ENCODE peak calls at places on chromosomes 16 and 17, in ten cellular contexts. One of them, this sample, is unnamed.

GRCh38 chr17:44097110-44097810 is 26.2 kb downstream of the HDAC5 start:
- DNase-seq in HCT116: no peak
- DNase-seq in transverse colon: no peak
- DNase-seq in stimulated activated CD8-positive, alpha-beta memory T cell treated with anti-CD3 and anti-CD28 coated beads, Interleukin-15, amount 100 ng/mL, for 24 hours: no peak
- DNase-seq in SK-N-SH: no peak
- DNase-seq in activated T-helper 1 cell treated with anti-CD3 and anti-CD28 coated beads, Interleukin-12 subunit alpha, Interleukin-12 subunit beta, Interleukin-2, Interleukin-4 antibody, amounts not matched to agents 30 ng/mL and 10 ng/mL and 1 ng/mL, durations not matched to agents 14 hours and 24 hours and 36 hours: no peak
- DNase-seq in GM20000: no peak
- DNase-seq in GM12864: no peak
- DNase-seq in NCI-H2081: no peak
- DNase-seq in adrenal gland: peak; percentile 59
- DNase-seq in this sample: no peak

GRCh38 chr17:66309793-66310192 is 7.4 kb downstream of the PRKCA start:
- DNase-seq in adrenal gland: no peak
- DNase-seq in SK-N-SH: no peak
- DNase-seq in HCT116: no peak
- DNase-seq in activated T-helper 1 cell treated with anti-CD3 and anti-CD28 coated beads, Interleukin-12 subunit alpha, Interleukin-12 subunit beta, Interleukin-2, Interleukin-4 antibody, amounts not matched to agents 30 ng/mL and 10 ng/mL and 1 ng/mL, durations not matched to agents 14 hours and 24 hours and 36 hours: no peak
- DNase-seq in transverse colon: no peak
- DNase-seq in GM12864: no peak
- DNase-seq in GM20000: no peak
- DNase-seq in NCI-H2081: no peak
- DNase-seq in stimulated activated CD8-positive, alpha-beta memory T cell treated with anti-CD3 and anti-CD28 coated beads, Interleukin-15, amount 100 ng/mL, for 24 hours: no peak
- DNase-seq in this sample: no peak

GRCh38 chr17:46044989-46045388 is 45.9 kb downstream of the STH start:
- DNase-seq in transverse colon: no peak
- DNase-seq in NCI-H2081: no peak
- DNase-seq in adrenal gland: no peak
- DNase-seq in stimulated activated CD8-positive, alpha-beta memory T cell treated with anti-CD3 and anti-CD28 coated beads, Interleukin-15, amount 100 ng/mL, for 24 hours: no peak
- DNase-seq in HCT116: no peak
- DNase-seq in GM20000: no peak
- DNase-seq in SK-N-SH: no peak
- DNase-seq in GM12864: no peak
- DNase-seq in activated T-helper 1 cell treated with anti-CD3 and anti-CD28 coated beads, Interleukin-12 subunit alpha, Interleukin-12 subunit beta, Interleukin-2, Interleukin-4 antibody, amounts not matched to agents 30 ng/mL and 10 ng/mL and 1 ng/mL, durations not matched to agents 14 hours and 24 hours and 36 hours: no peak
- DNase-seq in this sample: no peak

GRCh38 chr16:69606985-69607384 is 41.2 kb downstream of the NFAT5 start:
- DNase-seq in HCT116: no peak
- DNase-seq in activated T-helper 1 cell treated with anti-CD3 and anti-CD28 coated beads, Interleukin-12 subunit alpha, Interleukin-12 subunit beta, Interleukin-2, Interleukin-4 antibody, amounts not matched to agents 30 ng/mL and 10 ng/mL and 1 ng/mL, durations not matched to agents 14 hours and 24 hours and 36 hours: no peak
- DNase-seq in NCI-H2081: no peak
- DNase-seq in SK-N-SH: no peak
- DNase-seq in stimulated activated CD8-positive, alpha-beta memory T cell treated with anti-CD3 and anti-CD28 coated beads, Interleukin-15, amount 100 ng/mL, for 24 hours: no peak
- DNase-seq in GM20000: no peak
- DNase-seq in transverse colon: no peak
- DNase-seq in GM12864: no peak
- DNase-seq in adrenal gland: no peak
- DNase-seq in this sample: no peak

GRCh38 chr17:781920-782731 is at the start of the genes GLOD4 and MRM3:
- DNase-seq in transverse colon: peak; percentile 95
- DNase-seq in SK-N-SH: peak; percentile 97
- DNase-seq in GM12864: peak; percentile 50
- DNase-seq in adrenal gland: peak; percentile 91
- DNase-seq in GM20000: peak; percentile 97
- DNase-seq in stimulated activated CD8-positive, alpha-beta memory T cell treated with anti-CD3 and anti-CD28 coated beads, Interleukin-15, amount 100 ng/mL, for 24 hours: peak; percentile 98
- DNase-seq in NCI-H2081: peak; percentile 67
- DNase-seq in HCT116: peak; percentile 70
- DNase-seq in activated T-helper 1 cell treated with anti-CD3 and anti-CD28 coated beads, Interleukin-12 subunit alpha, Interleukin-12 subunit beta, Interleukin-2, Interleukin-4 antibody, amounts not matched to agents 30 ng/mL and 10 ng/mL and 1 ng/mL, durations not matched to agents 14 hours and 24 hours and 36 hours: peak; percentile 94
- DNase-seq in this sample: peak; percentile 96

GRCh38 chr16:8168016-8168415 is 422.3 kb downstream of the TMEM114 start:
- DNase-seq in transverse colon: no peak
- DNase-seq in GM12864: no peak
- DNase-seq in adrenal gland: no peak
- DNase-seq in NCI-H2081: no peak
- DNase-seq in HCT116: no peak
- DNase-seq in SK-N-SH: no peak
- DNase-seq in GM20000: no peak
- DNase-seq in stimulated activated CD8-positive, alpha-beta memory T cell treated with anti-CD3 and anti-CD28 coated beads, Interleukin-15, amount 100 ng/mL, for 24 hours: no peak
- DNase-seq in activated T-helper 1 cell treated with anti-CD3 and anti-CD28 coated beads, Interleukin-12 subunit alpha, Interleukin-12 subunit beta, Interleukin-2, Interleukin-4 antibody, amounts not matched to agents 30 ng/mL and 10 ng/mL and 1 ng/mL, durations not matched to agents 14 hours and 24 hours and 36 hours: no peak
- DNase-seq in this sample: no peak

GRCh38 chr17:81148986-81149533 is 16.2 kb upstream of the PVALEF start:
- DNase-seq in adrenal gland: no peak
- DNase-seq in GM20000: no peak
- DNase-seq in stimulated activated CD8-positive, alpha-beta memory T cell treated with anti-CD3 and anti-CD28 coated beads, Interleukin-15, amount 100 ng/mL, for 24 hours: no peak
- DNase-seq in transverse colon: no peak
- DNase-seq in HCT116: no peak
- DNase-seq in SK-N-SH: no peak
- DNase-seq in GM12864: no peak
- DNase-seq in activated T-helper 1 cell treated with anti-CD3 and anti-CD28 coated beads, Interleukin-12 subunit alpha, Interleukin-12 subunit beta, Interleukin-2, Interleukin-4 antibody, amounts not matched to agents 30 ng/mL and 10 ng/mL and 1 ng/mL, durations not matched to agents 14 hours and 24 hours and 36 hours: no peak
- DNase-seq in NCI-H2081: no peak
- DNase-seq in this sample: no peak

GRCh38 chr17:46850688-46851028 is 725 bp upstream of the WNT9B start:
- DNase-seq in HCT116: no peak
- DNase-seq in SK-N-SH: no peak
- DNase-seq in GM12864: no peak
- DNase-seq in activated T-helper 1 cell treated with anti-CD3 and anti-CD28 coated beads, Interleukin-12 subunit alpha, Interleukin-12 subunit beta, Interleukin-2, Interleukin-4 antibody, amounts not matched to agents 30 ng/mL and 10 ng/mL and 1 ng/mL, durations not matched to agents 14 hours and 24 hours and 36 hours: no peak
- DNase-seq in GM20000: no peak
- DNase-seq in transverse colon: no peak
- DNase-seq in adrenal gland: no peak
- DNase-seq in stimulated activated CD8-positive, alpha-beta memory T cell treated with anti-CD3 and anti-CD28 coated beads, Interleukin-15, amount 100 ng/mL, for 24 hours: no peak
- DNase-seq in NCI-H2081: no peak
- DNase-seq in this sample: no peak

GRCh38 chr17:37368577-37368976 is 7.2 kb upstream of the C17orf78 start:
- DNase-seq in transverse colon: no peak
- DNase-seq in activated T-helper 1 cell treated with anti-CD3 and anti-CD28 coated beads, Interleukin-12 subunit alpha, Interleukin-12 subunit beta, Interleukin-2, Interleukin-4 antibody, amounts not matched to agents 30 ng/mL and 10 ng/mL and 1 ng/mL, durations not matched to agents 14 hours and 24 hours and 36 hours: no peak
- DNase-seq in GM12864: no peak
- DNase-seq in adrenal gland: no peak
- DNase-seq in stimulated activated CD8-positive, alpha-beta memory T cell treated with anti-CD3 and anti-CD28 coated beads, Interleukin-15, amount 100 ng/mL, for 24 hours: no peak
- DNase-seq in HCT116: no peak
- DNase-seq in NCI-H2081: no peak
- DNase-seq in GM20000: no peak
- DNase-seq in SK-N-SH: no peak
- DNase-seq in this sample: no peak

GRCh38 chr17:33949100-33949499 is 306.0 kb upstream of the CCL2 start:
- DNase-seq in HCT116: no peak
- DNase-seq in GM12864: no peak
- DNase-seq in SK-N-SH: peak; percentile 31
- DNase-seq in adrenal gland: no peak
- DNase-seq in GM20000: no peak
- DNase-seq in NCI-H2081: no peak
- DNase-seq in activated T-helper 1 cell treated with anti-CD3 and anti-CD28 coated beads, Interleukin-12 subunit alpha, Interleukin-12 subunit beta, Interleukin-2, Interleukin-4 antibody, amounts not matched to agents 30 ng/mL and 10 ng/mL and 1 ng/mL, durations not matched to agents 14 hours and 24 hours and 36 hours: no peak
- DNase-seq in stimulated activated CD8-positive, alpha-beta memory T cell treated with anti-CD3 and anti-CD28 coated beads, Interleukin-15, amount 100 ng/mL, for 24 hours: no peak
- DNase-seq in transverse colon: no peak
- DNase-seq in this sample: no peak

GRCh38 chr16:87235810-87236515 is 81.2 kb downstream of the C16orf95 start:
- DNase-seq in transverse colon: no peak
- DNase-seq in GM20000: no peak
- DNase-seq in SK-N-SH: no peak
- DNase-seq in GM12864: no peak
- DNase-seq in stimulated activated CD8-positive, alpha-beta memory T cell treated with anti-CD3 and anti-CD28 coated beads, Interleukin-15, amount 100 ng/mL, for 24 hours: no peak
- DNase-seq in adrenal gland: no peak
- DNase-seq in HCT116: no peak
- DNase-seq in activated T-helper 1 cell treated with anti-CD3 and anti-CD28 coated beads, Interleukin-12 subunit alpha, Interleukin-12 subunit beta, Interleukin-2, Interleukin-4 antibody, amounts not matched to agents 30 ng/mL and 10 ng/mL and 1 ng/mL, durations not matched to agents 14 hours and 24 hours and 36 hours: no peak
- DNase-seq in NCI-H2081: no peak
- DNase-seq in this sample: no peak

This sample was measured in frontal cortex.